ENCODE peak calls at places on chromosome 21, in seven cellular contexts. O, H, P, Z, E, L and J are unnamed samples.

GRCh38 chr21:34128674-34129038 is 55.3 kb downstream of the MRPS6 start:
- DNase-seq in O (no peak), H (no peak), P (no peak), Z (no peak), E (no peak), L (no peak), J (no peak)

GRCh38 chr21:45889961-45890360 is 91.6 kb upstream of the COL6A1 start:
- DNase-seq in O (no peak), H (no peak), P (no peak), Z (no peak), E (no peak), L (no peak), J (no peak)

GRCh38 chr21:45416619-45417018 is 11.7 kb downstream of the COL18A1 start:
- DNase-seq in O (no peak), H (no peak), P (no peak), Z (no peak), E (no peak), L (no peak), J (no peak)

GRCh38 chr21:26148834-26149354 is 21.7 kb downstream of the APP start:
- DNase-seq in O (no peak), H (no peak), P (no peak), Z (no peak), E (no peak), L (no peak), J (no peak)

GRCh38 chr21:44333701-44334636 is 5.2 kb downstream of the CFAP410 start:
- DNase-seq in O (no peak), H (no peak), P (no peak), Z (peak), E (no peak), L (no peak), J (no peak)

GRCh38 chr21:42031816-42032215 is 21.7 kb upstream of the ZBTB21 start:
- DNase-seq in O (no peak), H (peak), P (no peak), Z (no peak), E (no peak), L (no peak), J (no peak)

GRCh38 chr21:37446552-37446951 is 80.0 kb downstream of the DYRK1A start:
- DNase-seq in O (no peak), H (no peak), P (no peak), Z (no peak), E (no peak), L (no peak), J (no peak)

GRCh38 chr21:34865922-34866271 is 183.2 kb downstream of the RUNX1 start:
- DNase-seq in O (no peak), H (no peak), P (no peak), Z (no peak), E (no peak), L (no peak), J (no peak)

GRCh38 chr21:36854391-36854790 is 112.1 kb downstream of the HLCS start:
- DNase-seq in O (peak), H (no peak), P (no peak), Z (peak), E (peak), L (no peak), J (no peak)

GRCh38 chr21:31521515-31521914 is 138.0 kb upstream of the SOD1 start:
- DNase-seq in O (no peak), H (no peak), P (no peak), Z (no peak), E (no peak), L (no peak), J (no peak)